ENCODE peak calls at places on chromosomes 11 and 22, in five cellular contexts. One of them, this sample, is unnamed.
A peak's percentile ranks its signal among the peaks of the same experiment; 100 is the strongest.

GRCh38 chr11:76049506-76049905 is 156.8 kb downstream of the WNT11 start:
- DNase-seq in GM23248: no peak
- DNase-seq in uterus: no peak
- DNase-seq in fibroblast of lung: no peak
- DNase-seq in dorsolateral prefrontal cortex: no peak
- DNase-seq in this sample: no peak

GRCh38 chr22:17346578-17346977 is 22.7 kb upstream of the CECR2 start:
- DNase-seq in uterus: no peak
- DNase-seq in GM23248: no peak
- DNase-seq in fibroblast of lung: no peak
- DNase-seq in dorsolateral prefrontal cortex: no peak
- DNase-seq in this sample: no peak

GRCh38 chr11:96361778-96362177 is 18.8 kb upstream of the MAML2 start:
- DNase-seq in dorsolateral prefrontal cortex: no peak
- DNase-seq in uterus: no peak
- DNase-seq in GM23248: peak; percentile 49
- DNase-seq in fibroblast of lung: peak; percentile 52
- DNase-seq in this sample: no peak

GRCh38 chr11:102309621-102310541 is 7.4 kb upstream of the BIRC3 start:
- DNase-seq in GM23248: peak; percentile 37
- DNase-seq in dorsolateral prefrontal cortex: no peak
- DNase-seq in uterus: no peak
- DNase-seq in fibroblast of lung: no peak
- DNase-seq in this sample: peak; percentile 47

GRCh38 chr22:23156286-23156685 is 11.0 kb downstream of the RAB36 start:
- DNase-seq in uterus: no peak
- DNase-seq in GM23248: no peak
- DNase-seq in fibroblast of lung: no peak
- DNase-seq in dorsolateral prefrontal cortex: no peak
- DNase-seq in this sample: no peak

GRCh38 chr11:78653294-78653909 is 78.7 kb upstream of the NARS2 start:
- DNase-seq in GM23248: no peak
- DNase-seq in dorsolateral prefrontal cortex: no peak
- DNase-seq in fibroblast of lung: no peak
- DNase-seq in uterus: no peak
- DNase-seq in this sample: no peak

GRCh38 chr11:117547188-117547831 is 219.7 kb downstream of the CEP164 start:
- DNase-seq in GM23248: no peak
- DNase-seq in dorsolateral prefrontal cortex: no peak
- DNase-seq in fibroblast of lung: no peak
- DNase-seq in uterus: no peak
- DNase-seq in this sample: no peak

GRCh38 chr22:19173047-19174035 is 5.2 kb downstream of the SLC25A1 start:
- DNase-seq in uterus: no peak
- DNase-seq in fibroblast of lung: no peak
- DNase-seq in GM23248: no peak
- DNase-seq in dorsolateral prefrontal cortex: no peak
- DNase-seq in this sample: no peak

GRCh38 chr11:65983589-65983987 is 18.4 kb downstream of the EIF1AD start:
- DNase-seq in dorsolateral prefrontal cortex: no peak
- DNase-seq in fibroblast of lung: no peak
- DNase-seq in uterus: no peak
- DNase-seq in GM23248: no peak
- DNase-seq in this sample: no peak

GRCh38 chr11:122524532-122524882 is 131.0 kb upstream of the UBASH3B start:
- DNase-seq in uterus: no peak
- DNase-seq in GM23248: peak; percentile 62
- DNase-seq in dorsolateral prefrontal cortex: no peak
- DNase-seq in fibroblast of lung: peak; percentile 8
- DNase-seq in this sample: peak; percentile 94

GRCh38 chr22:23176645-23177027 is 3.7 kb upstream of the BCR start:
- DNase-seq in fibroblast of lung: no peak
- DNase-seq in dorsolateral prefrontal cortex: no peak
- DNase-seq in GM23248: no peak
- DNase-seq in uterus: no peak
- DNase-seq in this sample: no peak

GRCh38 chr11:31641477-31642062 is 132.0 kb downstream of the ELP4 start:
- DNase-seq in GM23248: peak; percentile 54
- DNase-seq in dorsolateral prefrontal cortex: no peak
- DNase-seq in fibroblast of lung: peak; percentile 42
- DNase-seq in uterus: no peak
- DNase-seq in this sample: peak; percentile 74

GRCh38 chr11:60281482-60281881 is 1.0 kb downstream of the MS4A4A start:
- DNase-seq in GM23248: no peak
- DNase-seq in fibroblast of lung: no peak
- DNase-seq in dorsolateral prefrontal cortex: no peak
- DNase-seq in uterus: no peak
- DNase-seq in this sample: no peak

GRCh38 chr11:8566613-8567210 is 27.3 kb downstream of the STK33 start:
- DNase-seq in fibroblast of lung: peak; percentile 34
- DNase-seq in uterus: no peak
- DNase-seq in dorsolateral prefrontal cortex: no peak
- DNase-seq in GM23248: peak; percentile 59
- DNase-seq in this sample: peak; percentile 61

GRCh38 chr22:48492371-48493320 is 1335.0 kb downstream of the BRD1 start:
- DNase-seq in uterus: peak; percentile 53
- DNase-seq in GM23248: peak; percentile 87
- DNase-seq in fibroblast of lung: peak; percentile 73
- DNase-seq in dorsolateral prefrontal cortex: peak; percentile 90
- DNase-seq in this sample: peak; percentile 89

GRCh38 chr11:73384871-73385692 is 8.9 kb downstream of the RELT start:
- DNase-seq in GM23248: no peak
- DNase-seq in fibroblast of lung: no peak
- DNase-seq in dorsolateral prefrontal cortex: no peak
- DNase-seq in uterus: no peak
- DNase-seq in this sample: no peak

GRCh38 chr22:27251563-27251962 is 550.0 kb downstream of the MN1 start:
- DNase-seq in dorsolateral prefrontal cortex: no peak
- DNase-seq in GM23248: no peak
- DNase-seq in uterus: no peak
- DNase-seq in fibroblast of lung: no peak
- DNase-seq in this sample: no peak

GRCh38 chr22:24120029-24120428 is 61.3 kb upstream of the SUSD2 start:
- DNase-seq in uterus: no peak
- DNase-seq in dorsolateral prefrontal cortex: peak; percentile 42
- DNase-seq in GM23248: no peak
- DNase-seq in fibroblast of lung: no peak
- DNase-seq in this sample: no peak

GRCh38 chr11:102669664-102670063 is 35.9 kb downstream of the MMP27 start:
- DNase-seq in dorsolateral prefrontal cortex: no peak
- DNase-seq in uterus: no peak
- DNase-seq in fibroblast of lung: peak; percentile 55
- DNase-seq in GM23248: peak; percentile 24
- DNase-seq in this sample: no peak

GRCh38 chr22:29804985-29805384 is 33.1 kb downstream of the ASCC2 start:
- DNase-seq in fibroblast of lung: no peak
- DNase-seq in GM23248: no peak
- DNase-seq in dorsolateral prefrontal cortex: no peak
- DNase-seq in uterus: no peak
- DNase-seq in this sample: no peak

GRCh38 chr11:13259374-13259773 is 18.2 kb upstream of the BMAL1 start:
- DNase-seq in fibroblast of lung: no peak
- DNase-seq in GM23248: no peak
- DNase-seq in uterus: no peak
- DNase-seq in dorsolateral prefrontal cortex: no peak
- DNase-seq in this sample: no peak

GRCh38 chr11:69943066-69943465 is 123.8 kb upstream of the FGF3 start:
- DNase-seq in GM23248: peak; percentile 25
- DNase-seq in uterus: no peak
- DNase-seq in fibroblast of lung: no peak
- DNase-seq in dorsolateral prefrontal cortex: no peak
- DNase-seq in this sample: no peak

GRCh38 chr11:116239247-116239646 is 533.5 kb downstream of the BUD13 start:
- DNase-seq in uterus: no peak
- DNase-seq in fibroblast of lung: no peak
- DNase-seq in GM23248: no peak
- DNase-seq in dorsolateral prefrontal cortex: no peak
- DNase-seq in this sample: no peak

GRCh38 chr11:9901931-9902330 is 238.1 kb downstream of the SWAP70 start:
- DNase-seq in fibroblast of lung: no peak
- DNase-seq in dorsolateral prefrontal cortex: no peak
- DNase-seq in GM23248: no peak
- DNase-seq in uterus: no peak
- DNase-seq in this sample: no peak

GRCh38 chr11:34201130-34201529 is 95.7 kb downstream of the NAT10 start:
- DNase-seq in GM23248: no peak
- DNase-seq in fibroblast of lung: no peak
- DNase-seq in dorsolateral prefrontal cortex: no peak
- DNase-seq in uterus: no peak
- DNase-seq in this sample: no peak
- H3K27me3 ChIP-seq in GM23248: no peaks in the 10 kb centered on the region
- H3K27me3 ChIP-seq in fibroblast of lung: no peaks in the 10 kb centered on the region
- H3K27me3 ChIP-seq in dorsolateral prefrontal cortex: no peaks in the 10 kb centered on the region
- H3K27me3 ChIP-seq in uterus: no peaks in the 10 kb centered on the region
- H3K27me3 ChIP-seq in this sample: no peaks in the 10 kb centered on the region

GRCh38 chr11:62546937-62547625 is 475 bp upstream of the AHNAK start:
- DNase-seq in dorsolateral prefrontal cortex: no peak
- DNase-seq in uterus: peak; percentile 56
- DNase-seq in fibroblast of lung: peak; percentile 44
- DNase-seq in GM23248: peak; percentile 86
- DNase-seq in this sample: peak; percentile 46

GRCh38 chr11:62545437-62546243 is 966 bp downstream of the AHNAK start:
- DNase-seq in GM23248: peak; percentile 91
- DNase-seq in uterus: peak; percentile 96
- DNase-seq in dorsolateral prefrontal cortex: no peak
- DNase-seq in fibroblast of lung: peak; percentile 94
- DNase-seq in this sample: peak; percentile 97

GRCh38 chr11:62546244-62546936 is at the start of gene AHNAK:
- DNase-seq in GM23248: peak; percentile 90
- DNase-seq in dorsolateral prefrontal cortex: no peak
- DNase-seq in fibroblast of lung: peak; percentile 70
- DNase-seq in uterus: peak; percentile 87
- DNase-seq in this sample: peak; percentile 83

GRCh38 chr11:62547691-62548281 is 1.2 kb upstream of the AHNAK start:
- DNase-seq in dorsolateral prefrontal cortex: no peak
- DNase-seq in uterus: peak; percentile 59
- DNase-seq in fibroblast of lung: peak; percentile 40
- DNase-seq in GM23248: peak; percentile 41
- DNase-seq in this sample: no peak

GRCh38 chr11:62548545-62549335 is 2.1 kb upstream of the AHNAK start:
- DNase-seq in fibroblast of lung: peak; percentile 41
- DNase-seq in dorsolateral prefrontal cortex: no peak
- DNase-seq in GM23248: no peak
- DNase-seq in uterus: no peak
- DNase-seq in this sample: no peak
- H3K27me3 ChIP-seq in fibroblast of lung: no peaks in the 10 kb centered on the region
- H3K27me3 ChIP-seq in dorsolateral prefrontal cortex: peaks cover 46% of the 10 kb centered on the region
- H3K27me3 ChIP-seq in GM23248: no peaks in the 10 kb centered on the region
- H3K27me3 ChIP-seq in uterus: no peaks in the 10 kb centered on the region
- H3K27me3 ChIP-seq in this sample: no peaks in the 10 kb centered on the region

GRCh38 chr22:44384981-44385610 is 72.3 kb upstream of the SHISAL1 start:
- DNase-seq in GM23248: no peak
- DNase-seq in dorsolateral prefrontal cortex: no peak
- DNase-seq in uterus: no peak
- DNase-seq in fibroblast of lung: no peak
- DNase-seq in this sample: no peak

GRCh38 chr22:44383071-44383575 is 70.4 kb upstream of the SHISAL1 start:
- DNase-seq in uterus: no peak
- DNase-seq in fibroblast of lung: no peak
- DNase-seq in GM23248: no peak
- DNase-seq in dorsolateral prefrontal cortex: no peak
- DNase-seq in this sample: no peak

GRCh38 chr22:44383652-44384562 is 71.2 kb upstream of the SHISAL1 start:
- DNase-seq in dorsolateral prefrontal cortex: no peak
- DNase-seq in fibroblast of lung: no peak
- DNase-seq in uterus: no peak
- DNase-seq in GM23248: no peak
- DNase-seq in this sample: no peak

GRCh38 chr22:44385781-44386180 is 73.0 kb upstream of the SHISAL1 start:
- DNase-seq in GM23248: no peak
- DNase-seq in dorsolateral prefrontal cortex: no peak
- DNase-seq in fibroblast of lung: no peak
- DNase-seq in uterus: no peak
- DNase-seq in this sample: no peak

GRCh38 chr22:44384563-44384940 is 71.8 kb upstream of the SHISAL1 start:
- DNase-seq in fibroblast of lung: no peak
- DNase-seq in uterus: no peak
- DNase-seq in dorsolateral prefrontal cortex: no peak
- DNase-seq in GM23248: no peak
- DNase-seq in this sample: no peak
- H3K27me3 ChIP-seq in fibroblast of lung: peaks cover 20% of the 10 kb centered on the region
- H3K27me3 ChIP-seq in uterus: no peaks in the 10 kb centered on the region
- H3K27me3 ChIP-seq in dorsolateral prefrontal cortex: peaks cover 7% of the 10 kb centered on the region
- H3K27me3 ChIP-seq in GM23248: peaks cover 13% of the 10 kb centered on the region
- H3K27me3 ChIP-seq in this sample: no peaks in the 10 kb centered on the region

DNA sequence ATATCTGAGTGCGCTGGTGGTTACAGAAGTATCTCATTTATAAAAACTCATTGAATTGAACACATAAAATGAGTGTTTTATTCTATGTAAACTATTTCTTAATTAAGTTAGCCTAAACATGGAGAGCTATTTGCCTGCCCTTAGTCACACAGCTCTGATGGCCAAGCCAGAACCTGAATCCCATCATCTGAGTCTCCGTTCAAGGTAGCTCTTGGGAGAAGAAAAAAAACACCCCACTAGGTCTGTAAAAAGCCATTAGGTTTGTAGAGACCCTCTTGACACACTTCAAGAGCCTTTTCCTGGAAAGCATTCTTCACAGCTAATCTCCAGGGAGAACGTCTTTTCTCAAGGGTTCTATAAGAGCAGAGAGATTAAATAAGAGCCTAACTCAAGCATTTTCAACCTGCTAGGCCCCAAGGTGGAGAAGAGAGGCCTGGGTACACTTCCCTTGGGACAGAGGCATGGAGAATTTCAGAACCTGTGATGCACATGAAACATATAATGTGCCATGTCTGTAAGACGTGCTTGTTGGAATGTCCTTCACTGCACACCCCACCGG is 61.6 kb upstream of the NAV2 start:
- DNase-seq in GM23248: no peak
- DNase-seq in uterus: no peak
- DNase-seq in fibroblast of lung: no peak
- DNase-seq in dorsolateral prefrontal cortex: no peak
- DNase-seq in this sample: no peak
- H3K27me3 ChIP-seq in GM23248: no peaks in the 10 kb centered on the region
- H3K27me3 ChIP-seq in uterus: no peaks in the 10 kb centered on the region
- H3K27me3 ChIP-seq in fibroblast of lung: peaks cover under 1% of the 10 kb centered on the region
- H3K27me3 ChIP-seq in dorsolateral prefrontal cortex: no peaks in the 10 kb centered on the region
- H3K27me3 ChIP-seq in this sample: no peaks in the 10 kb centered on the region